ENCODE peak calls at places on chromosomes 1 and 21, in eight cellular contexts. B, Z, A, I, P, Y, H and U are unnamed samples.

GRCh38 chr21:41564871-41565281 is 56.9 kb upstream of the TMPRSS2 start:
- DNase-seq in A (no peak), H (no peak), Y (no peak), Z (no peak), B (no peak), P (no peak), I (no peak), U (no peak)

GRCh38 chr1:3564921-3565831 is 46.1 kb downstream of the MEGF6 start:
- DNase-seq in H (peak; percentile 13), Y (no peak), A (no peak), I (peak; percentile 33), B (no peak), Z (peak; percentile 81), P (no peak), U (peak; percentile 28)

GRCh38 chr1:225242611-225243010 is 185.2 kb downstream of the LBR start:
- DNase-seq in P (no peak), H (no peak), I (no peak), A (no peak), Z (no peak), Y (no peak), B (no peak), U (no peak)

GRCh38 chr1:153699116-153699515 is 20.6 kb downstream of the NPR1 start:
- DNase-seq in P (no peak), H (no peak), I (no peak), Y (no peak), B (no peak), Z (no peak), A (no peak), U (no peak)

GRCh38 chr1:224632381-224632871 is 16.3 kb downstream of the CNIH3 start:
- DNase-seq in Z (no peak), H (no peak), A (no peak), B (no peak), P (no peak), Y (no peak), I (no peak), U (no peak)

GRCh38 chr1:20704390-20705301 is 13.2 kb downstream of the KIF17 start:
- DNase-seq in I (no peak), A (no peak), P (no peak), H (no peak), Z (no peak), B (no peak), Y (no peak), U (no peak)

GRCh38 chr1:246566808-246567154 is 525 bp downstream of the CNST start:
- DNase-seq in Y (no peak), P (no peak), B (peak; percentile 72), Z (no peak), H (peak; percentile 32), A (no peak), I (no peak), U (no peak)

GRCh38 chr21:42513985-42514882 is 582 bp downstream of the SLC37A1 start:
- DNase-seq in I (peak; percentile 63), Y (peak; percentile 42), P (peak; percentile 62), B (no peak), Z (peak; percentile 75), H (peak; percentile 48), A (peak; percentile 50), U (peak; percentile 59)

GRCh38 chr1:182617734-182618288 is 13.6 kb upstream of the RGS16 start:
- DNase-seq in I (no peak), B (peak; percentile 21), H (no peak), P (no peak), Y (no peak), A (no peak), Z (no peak), U (no peak)

GRCh38 chr1:180440335-180440734 is 62.0 kb downstream of the ACBD6 start:
- DNase-seq in I (no peak), A (no peak), H (no peak), Y (no peak), B (no peak), Z (no peak), P (no peak), U (no peak)

GRCh38 chr1:210448293-210448892 is 119.7 kb downstream of the HHAT start:
- DNase-seq in P (no peak), A (peak; percentile 17), Z (peak; percentile 80), B (peak; percentile 15), H (no peak), Y (no peak), I (peak; percentile 29), U (peak; percentile 39)

GRCh38 chr1:67749844-67750689 is 65.1 kb downstream of the GADD45A start:
- DNase-seq in I (no peak), Z (no peak), A (no peak), H (no peak), P (no peak), B (no peak), Y (no peak), U (no peak)

GRCh38 chr1:20212685-20213331 is 26.5 kb upstream of the PLA2G2C start:
- DNase-seq in P (peak; percentile 69), Z (peak; percentile 91), H (peak; percentile 39), I (peak; percentile 48), B (peak; percentile 90), Y (no peak), A (peak; percentile 36), U (peak; percentile 41)

GRCh38 chr1:200184196-200184595 is 156.7 kb downstream of the NR5A2 start:
- DNase-seq in Y (no peak), H (no peak), Z (no peak), A (no peak), I (no peak), P (peak; percentile 86), B (peak; percentile 28), U (no peak)